ENCODE peak calls at places on chromosomes 13 and 19, in eight cellular contexts. E, B, Y, L, U, K, G and H are unnamed samples.

GRCh38 chr13:37132211-37132610 is 26.7 kb upstream of the CSNK1A1L start:
- DNase-seq in G (no peak), Y (no peak), U (no peak), K (no peak), B (no peak), E (peak; percentile 49), L (no peak), H (no peak)

GRCh38 chr19:33497151-33497777 is 24.3 kb downstream of the PEPD start:
- DNase-seq in U (no peak), E (no peak), G (no peak), L (no peak), B (no peak), K (no peak), Y (no peak), H (no peak)

GRCh38 chr19:53880716-53881481 is 1.1 kb upstream of the PRKCG start:
- DNase-seq in B (no peak), U (no peak), G (no peak), K (no peak), E (no peak), L (no peak), Y (no peak), H (no peak)

GRCh38 chr13:96082640-96083039 is 7.3 kb upstream of the HS6ST3 start:
- DNase-seq in Y (no peak), U (peak; percentile 82), B (no peak), K (no peak), E (no peak), L (no peak), G (no peak), H (no peak)

GRCh38 chr13:108859202-108860012 is 230.0 kb downstream of the MYO16 start:
- DNase-seq in U (peak; percentile 4), G (no peak), E (peak; percentile 76), K (no peak), L (no peak), Y (peak; percentile 50), B (peak; percentile 68), H (no peak)

GRCh38 chr13:33174980-33175379 is 110.6 kb downstream of the STARD13 start:
- DNase-seq in U (no peak), E (no peak), B (no peak), L (no peak), K (no peak), G (no peak), Y (no peak), H (no peak)

GRCh38 chr13:30504081-30504480 is 38.3 kb upstream of the HMGB1 start:
- DNase-seq in K (no peak), Y (no peak), E (peak; percentile 51), U (no peak), G (no peak), B (peak; percentile 52), L (no peak), H (no peak)

GRCh38 chr13:105139048-105139379 is 1396.4 kb downstream of the EFNB2 start:
- DNase-seq in U (no peak), G (no peak), B (peak; percentile 13), E (no peak), K (no peak), Y (no peak), L (no peak), H (no peak)

GRCh38 chr13:54879036-54879435 is 1850.4 kb downstream of the OLFM4 start:
- DNase-seq in Y (no peak), L (no peak), U (no peak), G (no peak), B (no peak), K (no peak), E (no peak), H (no peak)

GRCh38 chr13:102399791-102400618 is 1.8 kb downstream of the FGF14 start:
- DNase-seq in K (no peak), B (peak; percentile 52), Y (peak; percentile 71), U (no peak), E (no peak), L (peak; percentile 77), G (peak; percentile 11), H (peak; percentile 59)

GRCh38 chr19:57355916-57356315 is 4.8 kb downstream of the ZNF304 start:
- DNase-seq in L (no peak), E (no peak), K (no peak), U (no peak), Y (no peak), G (no peak), B (no peak), H (no peak)

GRCh38 chr19:57351867-57352266 is 796 bp downstream of the ZNF304 start:
- DNase-seq in Y (no peak), U (peak; percentile 48), K (no peak), L (no peak), E (no peak), B (no peak), G (no peak), H (no peak)

GRCh38 chr19:57362419-57362818 is 932 bp upstream of the TRAPPC2B start:
- DNase-seq in E (no peak), B (no peak), L (no peak), G (no peak), U (no peak), K (no peak), Y (no peak), H (no peak)

GRCh38 chr19:57359300-57359699 is 4.1 kb upstream of the TRAPPC2B start:
- DNase-seq in Y (no peak), E (no peak), U (no peak), K (no peak), L (no peak), B (no peak), G (no peak), H (no peak)

GRCh38 chr19:57357406-57357805 is 5.9 kb upstream of the TRAPPC2B start:
- DNase-seq in B (no peak), L (no peak), Y (no peak), G (no peak), K (no peak), E (no peak), U (no peak), H (no peak)
- H3K27me3 ChIP-seq in B (no peaks in the 10 kb centered on the region), L (no peaks in the 10 kb centered on the region), Y (no peaks in the 10 kb centered on the region), G (no peaks in the 10 kb centered on the region), K (no peaks in the 10 kb centered on the region), E (no peaks in the 10 kb centered on the region), U (no peaks in the 10 kb centered on the region), H (no peaks in the 10 kb centered on the region)

GRCh38 chr19:29609636-29610035 is 3.6 kb downstream of the POP4 start:
- DNase-seq in G (no peak), B (no peak), L (no peak), E (no peak), K (no peak), Y (no peak), U (no peak), H (no peak)
- H3K27me3 ChIP-seq in G (no peaks in the 10 kb centered on the region), B (no peaks in the 10 kb centered on the region), L (no peaks in the 10 kb centered on the region), E (no peaks in the 10 kb centered on the region), K (no peaks in the 10 kb centered on the region), Y (no peaks in the 10 kb centered on the region), U (no peaks in the 10 kb centered on the region), H (no peaks in the 10 kb centered on the region)

GRCh38 chr19:45939792-45940514 is 25.4 kb upstream of the NANOS2 start:
- DNase-seq in K (no peak), B (no peak), L (no peak), E (no peak), G (no peak), Y (no peak), U (no peak), H (no peak)
- H3K27me3 ChIP-seq in K (no peaks in the 10 kb centered on the region), B (peaks cover 69% of the 10 kb centered on the region), L (no peaks in the 10 kb centered on the region), E (no peaks in the 10 kb centered on the region), G (peaks cover 28% of the 10 kb centered on the region), Y (peaks cover 57% of the 10 kb centered on the region), U (peaks cover 7% of the 10 kb centered on the region), H (no peaks in the 10 kb centered on the region)

DNA sequence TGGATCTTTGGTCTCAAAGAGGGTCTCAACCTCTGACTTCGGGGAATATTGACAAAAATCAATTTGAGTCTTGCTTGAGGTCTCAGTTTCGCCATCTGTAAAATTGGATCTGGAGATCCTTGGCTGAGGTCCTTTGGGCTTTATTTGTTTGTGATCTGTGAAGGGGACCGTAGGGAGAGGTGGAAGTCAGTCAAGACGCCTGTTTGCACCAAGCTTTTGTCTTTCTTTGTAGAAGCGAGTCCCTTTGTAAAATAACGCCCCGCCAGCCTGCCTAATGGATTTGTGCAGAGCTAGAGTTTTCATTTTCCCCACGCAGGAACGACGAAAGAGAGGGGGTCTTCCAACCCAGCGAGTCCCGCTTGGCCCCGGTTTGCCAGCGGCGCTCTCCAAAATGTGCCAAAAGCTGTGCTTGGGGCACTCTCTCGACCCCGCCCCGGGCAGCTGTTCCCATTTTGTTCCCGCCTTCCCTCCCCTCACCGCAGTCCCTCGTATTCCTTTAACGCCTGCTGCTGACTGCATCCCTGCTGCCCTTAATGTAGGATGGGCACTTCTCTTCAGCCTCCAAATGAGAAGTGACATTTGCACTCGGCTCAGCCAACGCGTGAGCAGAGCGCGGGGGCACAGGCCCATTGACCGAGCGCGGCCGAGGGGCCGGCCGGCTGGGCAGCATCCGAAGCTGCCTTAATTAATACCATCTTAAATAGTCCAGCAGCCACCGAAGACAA is 13.0 kb downstream of the ZIC5 start:
- DNase-seq in G (no peak), Y (no peak), L (no peak), U (no peak), K (no peak), B (no peak), E (no peak), H (no peak)
- H3K27me3 ChIP-seq in G (peaks cover 98% of the 10 kb centered on the region), Y (no peaks in the 10 kb centered on the region), L (peaks cover 91% of the 10 kb centered on the region), U (peaks cover 67% of the 10 kb centered on the region), K (no peaks in the 10 kb centered on the region), B (peaks cover 9% of the 10 kb centered on the region), E (peaks cover 7% of the 10 kb centered on the region), H (peaks cover 30% of the 10 kb centered on the region)

GRCh38 chr13:113588394-113589111 is 4.0 kb downstream of the TFDP1 start:
- DNase-seq in E (no peak), G (no peak), K (no peak), L (no peak), U (no peak), Y (no peak), B (no peak), H (peak; percentile 7)
- H3K27me3 ChIP-seq in E (no peaks in the 10 kb centered on the region), G (no peaks in the 10 kb centered on the region), K (no peaks in the 10 kb centered on the region), L (no peaks in the 10 kb centered on the region), U (no peaks in the 10 kb centered on the region), Y (no peaks in the 10 kb centered on the region), B (no peaks in the 10 kb centered on the region), H (no peaks in the 10 kb centered on the region)